ENCODE peak calls at places on chromosomes 1 and 21, in eight cellular contexts. J, U, K, C, A, B, X and T are unnamed samples.

GRCh38 chr1:67652800-67653199 is 32.2 kb upstream of the GADD45A start:
- DNase-seq in U (peak), J (no peak), A (no peak), K (no peak), C (peak), B (no peak), X (peak), T (no peak)

GRCh38 chr1:6954596-6954995 is 169.3 kb downstream of the CAMTA1 start:
- DNase-seq in J (no peak), X (no peak), C (no peak), A (no peak), K (no peak), U (no peak), B (no peak), T (no peak)

GRCh38 chr1:210621712-210622111 is 293.0 kb downstream of the HHAT start:
- DNase-seq in J (no peak), C (no peak), B (no peak), X (no peak), A (no peak), K (no peak), U (no peak), T (no peak)

GRCh38 chr1:18943914-18944572 is 12.4 kb downstream of the IFFO2 start:
- DNase-seq in X (no peak), A (no peak), J (no peak), B (no peak), C (no peak), K (no peak), U (no peak), T (no peak)

GRCh38 chr1:114353233-114353632 is 157.8 kb downstream of the TRIM33 start:
- DNase-seq in K (peak), J (peak), A (peak), U (peak), X (peak), C (peak), B (no peak), T (peak)

GRCh38 chr21:38815060-38815405 is 9.3 kb downstream of the ETS2 start:
- DNase-seq in K (no peak), J (no peak), B (no peak), U (no peak), X (no peak), A (no peak), C (no peak), T (no peak)

GRCh38 chr1:32241011-32241763 is 5.8 kb upstream of the FAM167B start:
- DNase-seq in U (no peak), B (no peak), C (peak), X (peak), K (peak), A (peak), J (peak), T (peak)

GRCh38 chr1:203239906-203240305 is 10.4 kb upstream of the CHIT1 start:
- DNase-seq in C (no peak), B (no peak), A (no peak), K (no peak), U (no peak), J (no peak), X (no peak), T (no peak)

GRCh38 chr1:207971511-207972224 is 60.7 kb upstream of the CD34 start:
- DNase-seq in J (no peak), C (no peak), U (no peak), K (no peak), B (no peak), A (no peak), X (no peak), T (no peak)

GRCh38 chr1:94081566-94082344 is 39.2 kb downstream of the ABCA4 start:
- DNase-seq in K (no peak), C (peak), B (no peak), J (no peak), U (no peak), A (no peak), X (no peak), T (no peak)

GRCh38 chr1:25148673-25149300 is 83.5 kb downstream of the SYF2 start:
- DNase-seq in A (peak), B (no peak), K (no peak), U (no peak), C (peak), J (no peak), X (no peak), T (no peak)

GRCh38 chr1:8061673-8062386 is 35.7 kb upstream of the ERRFI1 start:
- DNase-seq in K (no peak), X (no peak), U (no peak), C (peak), J (no peak), B (no peak), A (no peak), T (no peak)

GRCh38 chr1:15863156-15863901 is 15.8 kb downstream of the SPEN start:
- DNase-seq in U (no peak), K (no peak), C (no peak), B (no peak), A (no peak), J (no peak), X (no peak), T (no peak)

GRCh38 chr1:2391034-2391384 is 345 bp downstream of the MORN1 start:
- DNase-seq in U (no peak), C (peak), B (no peak), X (no peak), A (no peak), J (no peak), K (no peak), T (no peak)

GRCh38 chr1:28885472-28885877 is 28.9 kb upstream of the EPB41 start:
- DNase-seq in B (no peak), X (no peak), A (no peak), C (no peak), K (no peak), J (no peak), U (no peak), T (no peak)

GRCh38 chr1:40806724-40807675 is 23.4 kb downstream of the KCNQ4 start:
- DNase-seq in J (peak), X (no peak), K (peak), C (peak), A (no peak), B (no peak), U (no peak), T (peak)
- H3K4me3 ChIP-seq in J (no peak), X (peak), K (no peak), C (no peak), A (no peak), B (no peak), U (no peak), T (peak)

GRCh38 chr1:111334169-111334568 is 43.5 kb downstream of the CHIA start:
- DNase-seq in X (no peak), U (peak), A (peak), B (no peak), C (peak), J (no peak), K (peak), T (no peak)
- H3K4me3 ChIP-seq in X (no peak), U (no peak), A (no peak), B (no peak), C (no peak), J (no peak), K (no peak), T (no peak)

GRCh38 chr1:155079487-155080249 is 1.0 kb downstream of the EFNA3 start:
- DNase-seq in C (no peak), K (no peak), A (no peak), B (no peak), X (no peak), J (no peak), U (no peak), T (no peak)
- H3K4me3 ChIP-seq in C (no peak), K (peak), A (peak), B (peak), X (peak), J (no peak), U (no peak), T (peak)

GRCh38 chr1:119007672-119008482 is 19.7 kb upstream of the TBX15 start:
- DNase-seq in X (no peak), K (no peak), J (no peak), C (no peak), U (no peak), B (no peak), A (no peak), T (no peak)
- H3K4me3 ChIP-seq in X (peak), K (peak), J (peak), C (peak), U (peak), B (peak), A (no peak), T (peak)

GRCh38 chr1:179296831-179297377 is 3.3 kb downstream of the SOAT1 start:
- DNase-seq in U (no peak), X (no peak), B (no peak), K (no peak), J (no peak), A (no peak), C (no peak), T (no peak)

GRCh38 chr1:179300112-179300511 is 6.5 kb downstream of the SOAT1 start:
- DNase-seq in C (no peak), A (no peak), K (no peak), X (no peak), B (no peak), U (no peak), J (no peak), T (no peak)

GRCh38 chr1:179296356-179296755 is 2.8 kb downstream of the SOAT1 start:
- DNase-seq in C (no peak), X (no peak), K (no peak), U (no peak), B (no peak), A (no peak), J (no peak), T (no peak)

GRCh38 chr1:179302076-179302475 is 8.5 kb downstream of the SOAT1 start:
- DNase-seq in K (no peak), J (no peak), X (no peak), A (no peak), U (no peak), B (no peak), C (no peak), T (no peak)

DNA sequence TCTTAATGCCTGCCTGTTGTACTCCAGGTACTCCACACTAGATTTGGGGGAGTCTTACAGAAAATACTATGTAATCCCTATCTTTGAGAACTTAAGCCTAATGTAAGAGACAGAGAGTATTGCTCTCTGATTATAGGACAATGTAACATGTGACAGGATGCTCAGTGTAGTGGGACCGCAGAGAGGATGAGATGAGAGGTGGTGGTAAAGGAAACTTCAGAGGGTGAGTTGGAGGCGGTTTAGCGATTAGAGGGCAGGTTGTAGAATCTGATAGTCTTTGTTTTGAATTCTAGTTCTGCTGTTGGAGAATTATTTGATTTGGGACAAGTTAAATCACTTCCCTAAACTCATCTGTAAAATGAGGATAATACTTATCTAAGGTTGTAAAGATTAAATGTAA is 5.4 kb downstream of the SOAT1 start:
- DNase-seq in C (no peak), J (no peak), K (no peak), B (no peak), U (no peak), A (peak), X (no peak), T (no peak)
- H3K4me3 ChIP-seq in C (no peak), J (no peak), K (no peak), B (no peak), U (no peak), A (no peak), X (no peak), T (no peak)